ENCODE peak calls at places on chromosomes 16 and 17, in six cellular contexts. A, I, C, F, Y and U are unnamed samples.

GRCh38 chr16:18800674-18801196 is 614 bp downstream of the ARL6IP1 start:
- DNase-seq in A (peak; percentile 29), I (no peak), C (peak; percentile 73), F (no peak), Y (no peak), U (no peak)

GRCh38 chr17:17140590-17140980 is 65.5 kb downstream of the PLD6 start:
- DNase-seq in A (no peak), I (no peak), C (no peak), F (peak; percentile 85), Y (no peak), U (no peak)

GRCh38 chr16:12009462-12009861 is 32.9 kb downstream of the SNX29 start:
- DNase-seq in A (no peak), I (no peak), C (no peak), F (no peak), Y (no peak), U (no peak)

GRCh38 chr17:72466199-72466598 is 345.4 kb downstream of the SOX9 start:
- DNase-seq in A (no peak), I (no peak), C (no peak), F (peak; percentile 97), Y (peak; percentile 60), U (no peak)

GRCh38 chr16:66553223-66553622 is 847 bp downstream of the CKLF start:
- DNase-seq in A (peak; percentile 41), I (no peak), C (no peak), F (no peak), Y (peak; percentile 50), U (no peak)

GRCh38 chr16:86942469-86943175 is 364.3 kb downstream of the FOXL1 start:
- DNase-seq in A (no peak), I (no peak), C (no peak), F (peak; percentile 53), Y (no peak), U (no peak)

GRCh38 chr17:70171159-70171558 is 1.8 kb downstream of the KCNJ2 start:
- DNase-seq in A (no peak), I (no peak), C (no peak), F (no peak), Y (no peak), U (no peak)

GRCh38 chr17:19363460-19364035 is 1.0 kb upstream of the B9D1 start:
- DNase-seq in A (no peak), I (no peak), C (no peak), F (no peak), Y (no peak), U (no peak)

GRCh38 chr16:27977966-27978365 is 85.5 kb downstream of the GSG1L start:
- DNase-seq in A (no peak), I (no peak), C (no peak), F (no peak), Y (no peak), U (no peak)

GRCh38 chr17:47262586-47262985 is 9.0 kb downstream of the ITGB3 start:
- DNase-seq in A (no peak), I (no peak), C (no peak), F (no peak), Y (no peak), U (no peak)

GRCh38 chr17:57032343-57032742 is 52.7 kb upstream of the AKAP1 start:
- DNase-seq in A (no peak), I (no peak), C (peak; percentile 13), F (no peak), Y (no peak), U (no peak)

GRCh38 chr17:79457376-79457775 is 153.5 kb downstream of the RBFOX3 start:
- DNase-seq in A (no peak), I (no peak), C (no peak), F (no peak), Y (no peak), U (no peak)

GRCh38 chr17:51152766-51153209 is 571 bp upstream of the NME1 start:
- DNase-seq in A (no peak), I (no peak), C (no peak), F (peak; percentile 40), Y (no peak), U (no peak)

DNA sequence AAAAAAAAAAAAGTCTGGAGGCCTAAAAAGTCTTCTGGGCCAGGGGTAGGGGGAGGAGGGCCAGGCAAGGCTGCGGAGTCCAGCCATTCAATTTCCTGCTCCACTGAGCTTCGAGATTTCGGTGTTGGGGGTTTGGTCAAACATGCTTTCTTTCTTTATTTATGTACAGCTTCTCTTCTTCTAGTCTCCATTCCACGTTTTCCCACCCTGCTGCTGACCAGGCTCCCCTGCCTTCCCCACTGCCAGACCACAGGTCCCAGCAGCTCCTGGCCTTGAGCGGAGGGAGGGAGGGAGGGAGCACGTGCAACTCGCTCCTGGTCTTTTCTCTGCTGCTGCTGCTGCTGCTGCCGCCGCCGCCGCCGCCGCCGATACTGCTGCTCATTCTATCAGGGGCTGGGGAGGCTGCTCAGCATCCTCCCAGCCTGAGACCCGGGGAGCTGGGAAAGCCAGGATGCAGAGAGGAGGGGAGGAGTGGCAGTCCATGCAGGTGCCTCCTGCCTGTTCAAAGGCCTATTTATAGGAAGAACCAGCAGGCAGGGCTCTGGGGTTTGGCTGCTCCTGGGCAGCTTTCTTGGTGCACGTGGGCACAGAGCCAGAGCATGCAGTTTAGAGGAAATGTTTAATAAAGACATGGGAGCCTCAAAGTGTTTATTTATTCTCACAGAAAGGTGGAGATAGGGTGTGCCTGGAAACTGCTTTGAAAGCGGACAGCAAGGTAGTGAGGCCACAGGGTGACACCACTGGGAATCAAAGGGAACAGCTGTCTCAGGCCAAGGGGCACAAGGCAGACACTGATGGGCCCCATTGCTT is 23.4 kb upstream of the ZFHX3 start:
- DNase-seq in A (no peak), I (no peak), C (peak; percentile 73), F (peak; percentile 2), Y (no peak), U (no peak)
- H3K4me3 ChIP-seq in A (no peak overlapping the region), I (no peak overlapping the region), C (peak overlapping the region; percentile 42), F (peak overlapping the region; percentile 22), Y (no peak overlapping the region), U (no peak overlapping the region)

GRCh38 chr16:30369938-30370443 is 303 bp downstream of the TBC1D10B start:
- DNase-seq in A (no peak), I (no peak), C (no peak), F (no peak), Y (no peak), U (no peak)

GRCh38 chr16:30367349-30368009 is 2.8 kb downstream of the TBC1D10B start:
- DNase-seq in A (no peak), I (no peak), C (no peak), F (peak; percentile 15), Y (no peak), U (no peak)

GRCh38 chr16:30368792-30369090 is 1.6 kb downstream of the TBC1D10B start:
- DNase-seq in A (no peak), I (no peak), C (no peak), F (no peak), Y (no peak), U (no peak)

GRCh38 chr16:30369091-30369937 is 980 bp downstream of the TBC1D10B start:
- DNase-seq in A (no peak), I (no peak), C (peak; percentile 73), F (peak; percentile 8), Y (peak; percentile 26), U (peak; percentile 61)

DNA sequence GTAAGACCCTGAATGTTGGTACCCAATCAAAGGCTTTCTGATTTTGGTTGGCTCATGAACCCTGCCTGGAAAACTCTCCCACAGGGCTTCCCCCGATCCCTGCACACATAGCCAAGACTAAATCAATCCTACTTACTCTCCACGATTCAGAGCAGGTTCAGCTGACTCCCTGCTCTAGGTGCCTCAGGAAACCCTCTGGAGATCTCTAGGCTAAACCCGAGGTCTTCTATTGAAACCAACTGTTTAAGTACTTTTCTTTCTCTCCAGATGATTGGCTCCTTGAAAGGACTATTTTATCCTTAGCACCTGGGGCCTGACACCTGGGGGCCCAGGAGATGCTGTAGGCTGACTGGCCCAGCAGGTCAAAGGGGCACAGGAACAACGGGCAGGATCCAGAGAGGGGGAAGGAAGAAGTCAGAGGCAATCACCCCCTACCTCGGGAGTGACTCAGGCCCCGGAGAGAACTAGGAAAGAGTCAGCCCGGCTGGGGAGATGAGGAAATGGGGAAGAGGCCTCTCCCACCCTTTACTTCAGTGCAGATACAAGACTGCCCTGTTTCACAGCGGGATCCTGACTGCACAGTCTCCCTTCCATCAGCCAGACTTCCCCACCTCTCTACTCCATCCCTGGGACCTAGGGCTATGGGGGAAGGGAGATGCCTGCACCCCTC is 2.0 kb downstream of the TBC1D10B start:
- DNase-seq in A (peak; percentile 60), I (no peak), C (no peak), F (peak; percentile 51), Y (no peak), U (no peak)
- H4K20me1 ChIP-seq in A (peaks cover 23% of the 10 kb centered on the region), I (no peaks in the 10 kb centered on the region), C (peaks cover 28% of the 10 kb centered on the region), F (peaks cover 19% of the 10 kb centered on the region), Y (peaks cover 13% of the 10 kb centered on the region), U (peaks cover 24% of the 10 kb centered on the region)

DNA sequence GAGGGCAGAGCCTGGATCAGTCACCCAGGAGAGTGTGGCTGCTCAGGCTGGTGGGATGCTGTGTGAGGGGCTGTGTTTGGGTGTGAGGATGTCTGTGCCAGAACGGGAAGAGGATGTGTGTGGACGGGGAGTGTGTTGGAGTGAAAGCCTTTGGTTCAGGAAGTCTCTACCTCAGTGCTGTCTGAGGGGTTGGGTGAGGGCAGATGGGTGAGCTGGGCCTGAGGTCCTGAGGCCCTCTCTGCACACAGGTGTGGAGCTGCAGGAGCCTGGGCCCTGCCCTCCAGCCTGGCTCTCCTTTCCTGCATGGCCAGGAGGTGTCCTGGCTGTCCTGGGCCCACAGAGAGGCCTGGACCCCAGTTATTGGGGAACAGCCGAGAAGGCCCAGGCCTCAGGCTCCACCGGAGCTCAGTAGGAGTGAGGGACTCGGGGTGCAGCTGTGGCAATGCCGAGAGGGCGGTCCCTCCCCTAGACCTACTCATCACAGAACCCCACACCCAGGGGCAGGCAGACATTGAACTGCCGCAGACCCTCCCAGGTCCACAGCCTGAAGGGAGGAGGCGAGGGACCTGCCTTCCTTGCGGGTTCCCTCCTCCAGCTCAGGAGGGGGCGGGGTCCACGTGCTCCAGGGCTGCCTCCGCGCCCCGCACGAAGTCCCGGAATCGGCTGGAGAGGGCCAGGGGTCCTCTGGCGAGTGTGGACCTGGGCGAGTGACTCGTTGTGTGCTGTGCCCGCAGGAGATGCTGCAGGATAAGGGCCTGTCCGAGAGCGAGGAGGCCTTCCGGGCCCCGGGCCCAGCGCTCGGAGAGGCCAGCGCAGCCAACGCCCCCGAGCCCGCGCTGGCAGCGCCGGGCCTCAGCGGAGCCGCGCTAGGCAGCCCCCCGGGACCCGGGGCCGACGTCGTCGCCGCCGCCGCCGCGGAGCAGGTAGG is 3.8 kb downstream of the TBX4 start:
- DNase-seq in A (no peak), I (no peak), C (peak; percentile 50), F (no peak), Y (no peak), U (no peak)
- H3K4me3 ChIP-seq in A (no peak overlapping the region), I (no peak overlapping the region), C (no peak overlapping the region), F (no peak overlapping the region), Y (no peak overlapping the region), U (no peak overlapping the region)

DNA sequence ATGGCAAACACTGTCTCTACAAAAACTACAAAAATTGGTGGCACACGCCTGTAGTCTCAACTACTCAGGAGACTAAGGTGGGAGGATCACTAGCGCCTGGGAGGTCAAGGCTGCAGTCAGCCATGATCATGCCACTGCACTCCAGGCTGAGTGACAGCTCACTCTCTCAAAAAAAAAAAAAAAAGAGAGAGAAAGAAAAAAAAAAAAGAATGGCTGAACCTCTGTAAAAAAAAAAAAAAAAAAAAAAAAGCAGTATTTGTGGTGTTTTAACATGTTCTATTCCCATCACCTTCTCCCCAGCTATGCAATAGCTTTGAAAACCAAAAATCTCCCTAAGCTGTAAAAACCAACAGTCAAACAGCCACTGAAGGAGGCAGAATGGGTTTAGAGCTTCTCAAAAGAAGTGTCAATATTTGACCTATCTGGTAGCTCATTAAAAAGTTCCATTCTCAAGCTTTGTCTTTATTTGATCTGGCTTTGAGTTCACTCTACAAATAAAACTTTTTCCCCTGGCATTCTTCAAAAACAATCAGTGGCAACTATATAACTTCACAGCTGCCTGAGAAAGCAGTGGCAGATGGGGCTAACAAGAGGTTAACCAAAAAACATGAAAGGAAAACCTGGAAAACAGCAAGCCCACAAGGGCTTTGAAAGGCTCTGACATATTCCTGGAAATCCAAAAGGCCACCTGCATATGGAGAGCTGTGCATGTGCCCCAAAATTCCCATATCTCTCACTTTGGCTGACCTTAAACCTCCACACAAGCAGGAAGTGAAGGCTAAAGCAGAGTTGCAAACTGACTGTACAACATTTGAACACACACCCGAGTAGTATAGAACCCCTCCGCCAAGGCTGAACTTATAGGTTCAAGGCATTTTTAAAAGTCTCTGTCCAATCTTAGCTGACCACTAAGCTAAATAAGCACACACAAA is 36.0 kb downstream of the USP32 start:
- DNase-seq in A (peak; percentile 51), I (no peak), C (no peak), F (peak; percentile 54), Y (no peak), U (no peak)
- H4K20me1 ChIP-seq in A (peaks cover 3% of the 10 kb centered on the region), I (no peaks in the 10 kb centered on the region), C (peaks cover 16% of the 10 kb centered on the region), F (peaks cover 30% of the 10 kb centered on the region), Y (no peaks in the 10 kb centered on the region), U (no peaks in the 10 kb centered on the region)